ENCODE peak calls at places on chromosomes 5 and 9, in seven cellular contexts. One of them, this sample, is unnamed.

GRCh38 chr9:131630206-131630831 is 85.0 kb downstream of the PRRT1B start:
- DNase-seq in ovary: no peak
- DNase-seq in IMR-90: no peak
- DNase-seq in right lobe of liver: no peak
- DNase-seq in endothelial cell of umbilical vein: no peak
- DNase-seq in A549: no peak
- DNase-seq in uterus: no peak
- DNase-seq in this sample: no peak

GRCh38 chr5:39164016-39164415 is 55.3 kb downstream of the FYB1 start:
- DNase-seq in endothelial cell of umbilical vein: no peak
- DNase-seq in A549: no peak
- DNase-seq in uterus: no peak
- DNase-seq in right lobe of liver: no peak
- DNase-seq in IMR-90: no peak
- DNase-seq in ovary: no peak
- DNase-seq in this sample: no peak

GRCh38 chr5:28862137-28862859 is 1823.9 kb upstream of the CDH9 start:
- DNase-seq in endothelial cell of umbilical vein: no peak
- DNase-seq in right lobe of liver: no peak
- DNase-seq in uterus: no peak
- DNase-seq in IMR-90: no peak
- DNase-seq in A549: peak; percentile 9
- DNase-seq in ovary: no peak
- DNase-seq in this sample: no peak

GRCh38 chr5:36655171-36655570 is 48.8 kb downstream of the SLC1A3 start:
- DNase-seq in right lobe of liver: no peak
- DNase-seq in ovary: no peak
- DNase-seq in IMR-90: no peak
- DNase-seq in endothelial cell of umbilical vein: no peak
- DNase-seq in A549: no peak
- DNase-seq in uterus: no peak
- DNase-seq in this sample: peak; percentile 38

GRCh38 chr5:154698681-154699275 is 56.4 kb upstream of the LARP1 start:
- DNase-seq in IMR-90: no peak
- DNase-seq in ovary: no peak
- DNase-seq in A549: no peak
- DNase-seq in endothelial cell of umbilical vein: no peak
- DNase-seq in right lobe of liver: no peak
- DNase-seq in uterus: no peak
- DNase-seq in this sample: no peak

GRCh38 chr9:8880031-8880430 is 1080.5 kb upstream of the DMAC1 start:
- DNase-seq in IMR-90: no peak
- DNase-seq in A549: no peak
- DNase-seq in endothelial cell of umbilical vein: no peak
- DNase-seq in right lobe of liver: no peak
- DNase-seq in ovary: no peak
- DNase-seq in uterus: no peak
- DNase-seq in this sample: no peak

GRCh38 chr9:113219186-113219936 is 1.7 kb downstream of the FKBP15 start:
- DNase-seq in endothelial cell of umbilical vein: no peak
- DNase-seq in right lobe of liver: no peak
- DNase-seq in ovary: no peak
- DNase-seq in IMR-90: no peak
- DNase-seq in uterus: no peak
- DNase-seq in A549: no peak
- DNase-seq in this sample: no peak

GRCh38 chr5:9082996-9083395 is 462.9 kb downstream of the SEMA5A start:
- DNase-seq in A549: no peak
- DNase-seq in uterus: no peak
- DNase-seq in right lobe of liver: no peak
- DNase-seq in ovary: no peak
- DNase-seq in IMR-90: peak; percentile 18
- DNase-seq in endothelial cell of umbilical vein: no peak
- DNase-seq in this sample: no peak

GRCh38 chr9:89986190-89986589 is 381.4 kb downstream of the GADD45G start:
- DNase-seq in endothelial cell of umbilical vein: no peak
- DNase-seq in right lobe of liver: no peak
- DNase-seq in uterus: no peak
- DNase-seq in A549: no peak
- DNase-seq in ovary: no peak
- DNase-seq in IMR-90: no peak
- DNase-seq in this sample: no peak

GRCh38 chr5:15105799-15106393 is 234.3 kb upstream of the ANKH start:
- DNase-seq in right lobe of liver: no peak
- DNase-seq in ovary: peak; percentile 17
- DNase-seq in IMR-90: peak; percentile 54
- DNase-seq in endothelial cell of umbilical vein: peak; percentile 62
- DNase-seq in uterus: peak; percentile 16
- DNase-seq in A549: peak; percentile 64
- DNase-seq in this sample: peak; percentile 74

GRCh38 chr9:279674-280073 is 65.0 kb downstream of the DOCK8 start:
- DNase-seq in ovary: no peak
- DNase-seq in uterus: no peak
- DNase-seq in IMR-90: no peak
- DNase-seq in A549: no peak
- DNase-seq in right lobe of liver: no peak
- DNase-seq in endothelial cell of umbilical vein: no peak
- DNase-seq in this sample: no peak
- H3K27ac ChIP-seq in ovary: no peak overlapping the region
- H3K27ac ChIP-seq in uterus: no peak overlapping the region
- H3K27ac ChIP-seq in IMR-90: no peak overlapping the region
- H3K27ac ChIP-seq in A549: no peak overlapping the region
- H3K27ac ChIP-seq in right lobe of liver: no peak overlapping the region
- H3K27ac ChIP-seq in endothelial cell of umbilical vein: no peak overlapping the region
- H3K27ac ChIP-seq in this sample: no peak overlapping the region

GRCh38 chr5:72161951-72162350 is 54.7 kb downstream of the MAP1B start:
- DNase-seq in IMR-90: no peak
- DNase-seq in uterus: no peak
- DNase-seq in A549: no peak
- DNase-seq in right lobe of liver: no peak
- DNase-seq in endothelial cell of umbilical vein: no peak
- DNase-seq in ovary: no peak
- DNase-seq in this sample: no peak
- TF ChIP-seq POLR2A in IMR-90: no peak
- TF ChIP-seq POLR2A in uterus: no peak
- TF ChIP-seq POLR2A in A549: no peak
- TF ChIP-seq POLR2A in right lobe of liver: no peak
- TF ChIP-seq POLR2A in endothelial cell of umbilical vein: no peak
- TF ChIP-seq POLR2A in ovary: no peak
- TF ChIP-seq POLR2A in this sample: no peak

GRCh38 chr9:2465921-2466460 is 155.6 kb upstream of the VLDLR start:
- DNase-seq in A549: peak; percentile 78
- DNase-seq in IMR-90: peak; percentile 20
- DNase-seq in ovary: no peak
- DNase-seq in right lobe of liver: no peak
- DNase-seq in endothelial cell of umbilical vein: no peak
- DNase-seq in uterus: no peak
- DNase-seq in this sample: no peak

GRCh38 chr9:2464624-2465023 is 157.0 kb upstream of the VLDLR start:
- DNase-seq in ovary: no peak
- DNase-seq in right lobe of liver: no peak
- DNase-seq in uterus: no peak
- DNase-seq in IMR-90: no peak
- DNase-seq in A549: no peak
- DNase-seq in endothelial cell of umbilical vein: no peak
- DNase-seq in this sample: no peak

GRCh38 chr9:2461886-2462285 is 159.7 kb upstream of the VLDLR start:
- DNase-seq in ovary: no peak
- DNase-seq in IMR-90: no peak
- DNase-seq in uterus: no peak
- DNase-seq in right lobe of liver: no peak
- DNase-seq in endothelial cell of umbilical vein: no peak
- DNase-seq in A549: no peak
- DNase-seq in this sample: no peak

GRCh38 chr9:2466703-2467102 is 154.9 kb upstream of the VLDLR start:
- DNase-seq in A549: no peak
- DNase-seq in ovary: no peak
- DNase-seq in right lobe of liver: no peak
- DNase-seq in uterus: no peak
- DNase-seq in endothelial cell of umbilical vein: no peak
- DNase-seq in IMR-90: no peak
- DNase-seq in this sample: no peak

DNA sequence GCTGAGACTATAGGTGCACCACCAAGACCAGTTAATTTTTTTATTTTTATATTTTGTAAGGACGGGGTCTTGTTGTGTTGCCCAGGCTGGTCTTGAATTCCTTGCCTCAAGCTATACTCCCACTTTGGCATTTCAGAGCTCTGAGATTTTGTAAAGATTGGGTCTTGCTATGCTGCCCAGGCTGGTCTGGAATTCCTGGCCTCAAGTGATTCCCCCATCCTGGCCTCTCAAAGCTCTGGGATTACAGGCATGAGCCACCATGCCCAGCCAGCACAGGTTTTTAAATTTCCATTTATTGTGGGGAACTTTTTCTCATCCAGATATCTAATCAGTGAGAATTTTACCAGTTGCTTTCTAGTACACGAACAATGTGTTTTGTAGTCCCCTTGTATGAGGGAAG is 156.1 kb upstream of the VLDLR start:
- DNase-seq in endothelial cell of umbilical vein: no peak
- DNase-seq in ovary: no peak
- DNase-seq in A549: no peak
- DNase-seq in right lobe of liver: no peak
- DNase-seq in uterus: no peak
- DNase-seq in IMR-90: no peak
- DNase-seq in this sample: no peak
- H3K27ac ChIP-seq in endothelial cell of umbilical vein: no peak overlapping the region
- H3K27ac ChIP-seq in ovary: no peak overlapping the region
- H3K27ac ChIP-seq in A549: peak overlapping the region; percentile 18
- H3K27ac ChIP-seq in right lobe of liver: no peak overlapping the region
- H3K27ac ChIP-seq in uterus: no peak overlapping the region
- H3K27ac ChIP-seq in IMR-90: no peak overlapping the region
- H3K27ac ChIP-seq in this sample: no peak overlapping the region

GRCh38 chr9:69173891-69174644 is at the start of gene TJP2:
- DNase-seq in right lobe of liver: peak; percentile 91
- DNase-seq in IMR-90: peak; percentile 75
- DNase-seq in endothelial cell of umbilical vein: peak; percentile 64
- DNase-seq in ovary: peak; percentile 81
- DNase-seq in A549: no peak
- DNase-seq in uterus: peak; percentile 64
- DNase-seq in this sample: peak; percentile 72
- TF ChIP-seq POLR2A in right lobe of liver: peak; percentile 73
- TF ChIP-seq POLR2A in IMR-90: peak; percentile 88
- TF ChIP-seq POLR2A in endothelial cell of umbilical vein: peak; percentile 31
- TF ChIP-seq POLR2A in ovary: no peak
- TF ChIP-seq POLR2A in A549: no peak
- TF ChIP-seq POLR2A in uterus: no peak
- TF ChIP-seq POLR2A in this sample: peak; percentile 41

DNA sequence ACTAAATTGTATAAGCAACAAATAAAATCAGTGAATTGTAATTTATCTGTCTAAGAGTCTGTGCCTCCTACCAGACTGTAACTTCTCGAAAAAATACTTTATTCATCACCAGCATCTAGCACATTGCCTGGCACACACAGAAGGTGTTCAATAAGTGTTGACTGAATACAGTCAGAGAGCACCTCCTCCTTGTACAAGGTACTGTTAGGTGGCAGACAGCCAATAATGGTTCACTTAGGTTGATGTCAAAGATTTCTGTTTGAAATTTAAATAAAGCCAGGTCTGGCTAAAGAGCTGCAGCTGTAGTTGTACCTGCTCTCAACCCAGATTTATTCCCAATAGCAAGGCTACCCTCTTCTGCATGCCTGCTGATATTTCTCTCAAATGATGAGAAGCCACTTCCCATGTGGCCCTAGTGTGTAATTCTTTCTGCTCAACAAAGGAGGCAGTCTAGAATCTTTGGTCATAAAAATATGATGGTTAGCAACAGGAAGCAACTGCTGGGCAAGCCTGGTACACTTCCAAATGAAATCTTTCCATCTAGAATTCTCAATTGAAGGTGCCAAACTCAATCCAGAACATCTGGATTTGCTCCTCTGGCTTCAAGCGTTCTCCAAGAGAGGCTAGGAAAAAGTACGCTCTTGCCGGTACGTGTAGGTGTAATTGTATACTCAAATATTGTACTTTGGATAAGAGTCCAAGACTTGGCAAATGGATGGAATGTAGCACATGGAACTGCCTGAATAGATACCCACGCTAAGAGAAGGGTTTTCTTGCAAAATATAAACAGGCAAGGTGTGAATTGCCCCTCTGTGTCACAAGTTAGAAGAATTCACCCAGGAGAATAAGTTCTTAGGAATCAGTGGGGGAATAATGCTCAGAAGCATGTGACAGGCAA is 95.6 kb downstream of the NR6A1 start:
- DNase-seq in right lobe of liver: no peak
- DNase-seq in endothelial cell of umbilical vein: no peak
- DNase-seq in uterus: no peak
- DNase-seq in ovary: no peak
- DNase-seq in A549: no peak
- DNase-seq in IMR-90: no peak
- DNase-seq in this sample: no peak
- H3K27ac ChIP-seq in right lobe of liver: no peak overlapping the region
- H3K27ac ChIP-seq in endothelial cell of umbilical vein: no peak overlapping the region
- H3K27ac ChIP-seq in uterus: no peak overlapping the region
- H3K27ac ChIP-seq in ovary: no peak overlapping the region
- H3K27ac ChIP-seq in A549: no peak overlapping the region
- H3K27ac ChIP-seq in IMR-90: no peak overlapping the region
- H3K27ac ChIP-seq in this sample: no peak overlapping the region